ENCODE peak calls at places on chromosomes 13 and 19, in seven cellular contexts. E is stimulated activated CD4-positive, alpha-beta T cell treated with anti-CD3 and anti-CD28 coated beads, Interleukin-4, amount 100 ng/mL, for 1 hour; R is A549; B is left colon; Z is CD4-positive, alpha-beta memory T cell; I is fibroblast of lung; Q is OCI-LY7. V is an unnamed sample.

GRCh38 chr13:50130686-50131051 is 115.4 kb downstream of the KCNRG start:
- DNase-seq in R (peak; percentile 28), Z (peak; percentile 51), Q (peak; percentile 51), E (peak; percentile 16), B (no peak), I (peak; percentile 63), V (no peak)

GRCh38 chr13:40175639-40176038 is 490.8 kb downstream of the FOXO1 start:
- DNase-seq in R (no peak), I (peak; percentile 17), E (no peak), Z (no peak), B (no peak), Q (no peak), V (no peak)

GRCh38 chr19:4557186-4557970 is 2.1 kb downstream of the SEMA6B start:
- DNase-seq in Z (no peak), I (no peak), R (no peak), E (peak; percentile 28), B (no peak), Q (peak; percentile 16), V (no peak)

GRCh38 chr13:97179501-97179900 is 42.6 kb upstream of the MBNL2 start:
- DNase-seq in R (no peak), I (no peak), Z (no peak), E (no peak), Q (no peak), B (no peak), V (no peak)

GRCh38 chr19:41249707-41250423 is 14.3 kb upstream of the HNRNPUL1 start:
- DNase-seq in I (no peak), Q (no peak), Z (no peak), R (peak; percentile 54), E (no peak), B (no peak), V (no peak)

GRCh38 chr13:60091573-60091972 is 72.2 kb downstream of the DIAPH3 start:
- DNase-seq in Q (no peak), B (no peak), I (no peak), R (no peak), Z (no peak), E (no peak), V (no peak)

GRCh38 chr13:102214956-102215355 is 186.9 kb downstream of the FGF14 start:
- DNase-seq in R (no peak), B (no peak), Z (no peak), E (no peak), I (no peak), Q (no peak), V (no peak)

GRCh38 chr13:50187352-50188029 is 172.2 kb downstream of the KCNRG start:
- DNase-seq in I (no peak), Q (no peak), E (no peak), B (no peak), R (no peak), Z (no peak), V (no peak)

GRCh38 chr19:1066748-1067340 is at the start of gene ARHGAP45:
- DNase-seq in E (peak; percentile 83), Z (peak; percentile 88), Q (peak; percentile 87), I (no peak), R (no peak), B (peak; percentile 50), V (peak; percentile 92)

GRCh38 chr13:42740753-42741152 is 40.6 kb upstream of the FAM216B start:
- DNase-seq in I (no peak), B (peak; percentile 34), Q (no peak), R (peak; percentile 4), Z (no peak), E (no peak), V (peak; percentile 75)

GRCh38 chr19:47471733-47472457 is at the start of gene SLC8A2:
- DNase-seq in Q (peak; percentile 34), R (peak; percentile 76), I (peak; percentile 74), B (peak; percentile 74), E (peak; percentile 61), Z (peak; percentile 72), V (peak; percentile 89)

GRCh38 chr13:48662226-48662625 is 8.5 kb downstream of the CYSLTR2 start:
- DNase-seq in R (no peak), E (no peak), I (no peak), Z (no peak), B (no peak), Q (no peak), V (no peak)

GRCh38 chr19:45931055-45931454 is 16.5 kb upstream of the NANOS2 start:
- DNase-seq in R (no peak), E (no peak), I (no peak), B (no peak), Z (no peak), Q (no peak), V (no peak)

GRCh38 chr13:55440465-55441085 is 1700.1 kb upstream of the PRR20A start:
- DNase-seq in B (no peak), Q (no peak), R (no peak), I (no peak), Z (no peak), E (no peak), V (no peak)

GRCh38 chr13:99572131-99572530 is 70.9 kb downstream of the TM9SF2 start:
- DNase-seq in Z (no peak), R (no peak), B (no peak), E (no peak), Q (no peak), I (no peak), V (no peak)

GRCh38 chr19:12265921-12266704 is 28.6 kb downstream of the ZNF44 start:
- DNase-seq in Q (no peak), Z (no peak), R (no peak), E (no peak), B (no peak), I (no peak), V (no peak)

GRCh38 chr13:74287672-74288169 is 153.5 kb upstream of the KLF12 start:
- DNase-seq in I (peak; percentile 90), R (peak; percentile 19), B (peak; percentile 79), Q (peak; percentile 88), E (peak; percentile 67), Z (peak; percentile 94), V (peak; percentile 97)

GRCh38 chr19:22144394-22144793 is 52.4 kb downstream of the ZNF676 start:
- DNase-seq in B (no peak), Q (peak; percentile 61), R (peak; percentile 30), I (peak; percentile 32), Z (no peak), E (no peak), V (peak; percentile 63)

GRCh38 chr19:38233740-38234251 is 9.8 kb upstream of the DPF1 start:
- DNase-seq in I (peak; percentile 75), B (peak; percentile 65), R (peak; percentile 90), Z (peak; percentile 50), E (peak; percentile 79), Q (peak; percentile 80), V (peak; percentile 93)

GRCh38 chr19:51749979-51750378 is 1.7 kb downstream of the FPR1 start:
- DNase-seq in I (no peak), Z (no peak), Q (no peak), B (no peak), E (no peak), R (no peak), V (no peak)

GRCh38 chr19:47109541-47110375 is 3.8 kb downstream of the ZC3H4 start:
- DNase-seq in R (peak; percentile 60), I (peak; percentile 61), Q (peak; percentile 56), B (peak; percentile 60), E (peak; percentile 60), Z (peak; percentile 46), V (peak; percentile 76)

GRCh38 chr13:105165449-105166125 is 1369.9 kb downstream of the EFNB2 start:
- DNase-seq in R (no peak), Q (no peak), E (no peak), I (no peak), Z (peak; percentile 12), B (peak; percentile 27), V (no peak)

GRCh38 chr19:39052846-39053245 is 20.5 kb upstream of the FBXO27 start:
- DNase-seq in R (no peak), Q (no peak), B (no peak), I (no peak), Z (no peak), E (no peak), V (no peak)

V was measured in Karpas-422.